ENCODE peak calls at places on chromosomes 6 and 20, in nine cellular contexts. J, I, A, H, C, U, T, Z and B are unnamed samples.

GRCh38 chr6:155493694-155494143 is 38.1 kb upstream of the NOX3 start:
- DNase-seq in Z (no peak), U (no peak), A (peak; percentile 99), I (no peak), T (no peak), J (no peak), C (no peak), H (peak; percentile 95), B (no peak)

GRCh38 chr6:68756454-68757375 is 121.6 kb downstream of the ADGRB3 start:
- DNase-seq in T (no peak), A (no peak), J (no peak), I (no peak), U (no peak), Z (no peak), H (no peak), C (no peak), B (no peak)

GRCh38 chr6:43724914-43725642 is 37.5 kb upstream of the MRPS18A start:
- DNase-seq in H (peak; percentile 93), C (no peak), A (peak; percentile 91), J (peak; percentile 75), Z (no peak), T (peak; percentile 48), I (peak; percentile 70), U (peak; percentile 55), B (peak; percentile 96)

GRCh38 chr20:37657924-37658800 is 35.7 kb upstream of the CTNNBL1 start:
- DNase-seq in I (no peak), C (no peak), J (no peak), T (no peak), H (no peak), U (no peak), Z (no peak), A (no peak), B (no peak)

GRCh38 chr20:2734899-2735298 is 42.3 kb downstream of the EBF4 start:
- DNase-seq in H (no peak), T (no peak), C (no peak), J (no peak), I (no peak), A (no peak), Z (no peak), U (no peak), B (no peak)

GRCh38 chr6:155120034-155120433 is 124.9 kb downstream of the TIAM2 start:
- DNase-seq in H (no peak), U (no peak), A (no peak), Z (peak; percentile 52), I (no peak), J (no peak), T (no peak), C (peak; percentile 65), B (no peak)

GRCh38 chr6:1624071-1624847 is 14.5 kb downstream of the FOXC1 start:
- DNase-seq in H (no peak), J (no peak), C (no peak), Z (peak; percentile 51), I (no peak), U (no peak), A (no peak), T (no peak), B (peak; percentile 44)

GRCh38 chr6:33008944-33009861 is at the start of gene HLA-DOA:
- DNase-seq in H (peak; percentile 42), T (no peak), A (no peak), J (no peak), U (no peak), I (no peak), C (peak; percentile 69), Z (peak; percentile 78), B (no peak)

GRCh38 chr20:5297280-5298004 is 19.3 kb downstream of the PROKR2 start:
- DNase-seq in U (no peak), J (no peak), I (no peak), H (no peak), Z (no peak), C (no peak), T (no peak), A (no peak), B (no peak)

GRCh38 chr6:31386977-31387376 is 16.4 kb upstream of the MICA start:
- DNase-seq in T (no peak), U (no peak), I (no peak), A (no peak), Z (no peak), H (no peak), C (peak; percentile 36), J (no peak), B (no peak)

GRCh38 chr6:48472535-48472934 is 361.5 kb upstream of the PTCHD4 start:
- DNase-seq in I (no peak), C (no peak), J (no peak), U (no peak), H (no peak), Z (no peak), T (no peak), A (no peak), B (no peak)

GRCh38 chr6:165850434-165851019 is 187.5 kb upstream of the PDE10A start:
- DNase-seq in I (peak; percentile 79), J (peak; percentile 88), H (peak; percentile 51), C (peak; percentile 53), A (peak; percentile 31), Z (peak; percentile 77), T (no peak), U (no peak), B (peak; percentile 75)

GRCh38 chr6:109465772-109466171 is 10.2 kb upstream of the MICAL1 start:
- DNase-seq in I (no peak), H (no peak), U (no peak), C (no peak), A (no peak), Z (no peak), J (no peak), T (no peak), B (peak; percentile 79)

GRCh38 chr6:138404666-138405337 is 779 bp downstream of the HEBP2 start:
- DNase-seq in I (peak; percentile 29), U (no peak), Z (peak; percentile 38), C (no peak), A (no peak), H (no peak), T (no peak), J (peak; percentile 49), B (peak; percentile 57)

GRCh38 chr6:53199156-53199555 is 50.5 kb upstream of the GCM1 start:
- DNase-seq in J (no peak), C (no peak), Z (no peak), I (no peak), A (no peak), U (no peak), T (no peak), H (no peak), B (no peak)

GRCh38 chr6:24394777-24395437 is 7.8 kb upstream of the MRS2 start:
- DNase-seq in I (no peak), C (no peak), T (no peak), Z (no peak), U (no peak), A (peak; percentile 94), J (no peak), H (peak; percentile 53), B (no peak)

GRCh38 chr20:64165866-64166600 is 1.8 kb downstream of the MYT1 start:
- DNase-seq in H (no peak), I (no peak), J (no peak), U (no peak), A (no peak), C (no peak), T (no peak), Z (no peak), B (peak; percentile 18)

GRCh38 chr6:122033564-122034181 is 365.8 kb upstream of the HSF2 start:
- DNase-seq in H (peak; percentile 53), A (peak; percentile 58), C (peak; percentile 54), T (no peak), Z (no peak), I (no peak), U (no peak), J (no peak), B (no peak)

GRCh38 chr6:129113637-129114036 is 230.7 kb downstream of the LAMA2 start:
- DNase-seq in T (no peak), J (no peak), U (no peak), Z (no peak), A (no peak), H (no peak), C (no peak), I (no peak), B (no peak)

GRCh38 chr20:32977281-32978008 is 26.8 kb downstream of the SUN5 start:
- DNase-seq in J (no peak), C (no peak), A (no peak), H (no peak), U (no peak), I (no peak), T (no peak), Z (peak; percentile 6), B (no peak)

GRCh38 chr6:167141667-167142432 is 15.9 kb downstream of the GPR31 start:
- DNase-seq in Z (peak; percentile 78), C (peak; percentile 30), J (peak; percentile 74), U (peak; percentile 19), T (no peak), H (peak; percentile 52), I (peak; percentile 28), A (no peak), B (peak; percentile 67)

GRCh38 chr6:144785056-144785455 is 499.9 kb downstream of the UTRN start:
- DNase-seq in I (no peak), J (no peak), U (no peak), H (no peak), T (no peak), A (no peak), Z (no peak), C (no peak), B (no peak)

GRCh38 chr6:119978274-119978889 is 628.8 kb upstream of the MAN1A1 start:
- DNase-seq in C (no peak), A (peak; percentile 17), Z (no peak), H (peak; percentile 8), J (no peak), T (no peak), I (no peak), U (no peak), B (no peak)

GRCh38 chr20:54668271-54669053 is 193.1 kb downstream of the DOK5 start:
- DNase-seq in H (peak; percentile 45), I (no peak), T (no peak), C (no peak), J (no peak), U (no peak), A (peak; percentile 4), Z (peak; percentile 26), B (no peak)

GRCh38 chr6:139472341-139473038 is 98.0 kb upstream of the CITED2 start:
- DNase-seq in T (no peak), I (no peak), H (no peak), Z (no peak), J (no peak), U (no peak), A (peak; percentile 39), C (no peak), B (no peak)

GRCh38 chr6:105587349-105588115 is 184.7 kb upstream of the PREP start:
- DNase-seq in I (no peak), U (no peak), H (peak; percentile 38), J (no peak), T (no peak), Z (no peak), A (no peak), C (no peak), B (no peak)

GRCh38 chr20:41001497-41001896 is 27.1 kb upstream of the TOP1 start:
- DNase-seq in Z (no peak), I (no peak), T (no peak), C (no peak), U (no peak), H (no peak), J (no peak), A (no peak), B (no peak)

GRCh38 chr20:542777-543368 is 717 bp downstream of the CSNK2A1 start:
- DNase-seq in Z (peak; percentile 24), I (no peak), H (peak; percentile 48), C (no peak), U (no peak), A (no peak), J (peak; percentile 54), T (no peak), B (peak; percentile 55)

GRCh38 chr6:11258260-11259237 is 26.1 kb upstream of the NEDD9 start:
- DNase-seq in U (no peak), Z (no peak), I (no peak), T (no peak), C (no peak), A (no peak), H (no peak), J (no peak), B (no peak)

GRCh38 chr20:50311308-50312001 is 120.8 kb downstream of the CEBPB start:
- DNase-seq in T (no peak), J (no peak), A (no peak), U (no peak), I (no peak), H (no peak), Z (no peak), C (no peak), B (no peak)

GRCh38 chr6:112618796-112619195 is 271.7 kb downstream of the RFPL4B start:
- DNase-seq in U (no peak), Z (peak; percentile 36), H (no peak), I (no peak), C (peak; percentile 5), T (no peak), A (no peak), J (peak; percentile 46), B (no peak)